ENCODE peak calls at places on chromosomes 13 and 19, in seven cellular contexts. O, V, T, R, Z, L and I are unnamed samples.

GRCh38 chr13:114008964-114009589 is 35.2 kb upstream of the C13orf46 start:
- DNase-seq in R (no peak), T (no peak), Z (no peak), L (no peak), O (no peak), V (no peak), I (no peak)

GRCh38 chr19:57559008-57559403 is 657 bp downstream of the ZNF550 start:
- DNase-seq in V (no peak), R (peak; percentile 23), O (peak; percentile 55), Z (no peak), L (peak; percentile 53), T (no peak), I (no peak)

GRCh38 chr19:40610396-40611064 is 9.4 kb downstream of the LTBP4 start:
- DNase-seq in V (no peak), Z (peak; percentile 62), R (peak; percentile 77), T (peak; percentile 86), L (no peak), O (peak; percentile 42), I (peak; percentile 57)

GRCh38 chr19:35013820-35014754 is 14.0 kb downstream of the GRAMD1A start:
- DNase-seq in V (no peak), R (no peak), O (no peak), T (no peak), L (no peak), Z (peak; percentile 63), I (peak; percentile 80)

GRCh38 chr13:99968521-99969367 is 2.8 kb downstream of the ZIC5 start:
- DNase-seq in V (no peak), R (peak; percentile 58), T (no peak), L (peak; percentile 29), O (peak; percentile 68), Z (no peak), I (no peak)

GRCh38 chr13:51920267-51920666 is 58.5 kb downstream of the CCDC70 start:
- DNase-seq in Z (no peak), V (no peak), T (no peak), L (no peak), O (no peak), R (no peak), I (no peak)

GRCh38 chr19:40754611-40755247 is 3.7 kb downstream of the SNRPA start:
- DNase-seq in R (peak; percentile 82), O (no peak), V (peak; percentile 19), T (no peak), Z (no peak), L (no peak), I (no peak)

GRCh38 chr19:41801682-41802317 is 5.4 kb downstream of the CEACAM3 start:
- DNase-seq in T (no peak), R (no peak), Z (no peak), L (no peak), O (no peak), V (no peak), I (no peak)

GRCh38 chr13:25165664-25166063 is 6.4 kb downstream of the AMER2 start:
- DNase-seq in T (no peak), O (no peak), L (no peak), Z (no peak), R (no peak), V (no peak), I (no peak)

GRCh38 chr13:37138169-37138568 is 32.7 kb upstream of the CSNK1A1L start:
- DNase-seq in R (no peak), V (no peak), L (no peak), O (peak; percentile 64), T (no peak), Z (no peak), I (no peak)

GRCh38 chr13:72097568-72097967 is 230.6 kb upstream of the DACH1 start:
- DNase-seq in V (no peak), R (no peak), T (no peak), Z (no peak), O (no peak), L (no peak), I (no peak)

GRCh38 chr13:36124236-36124822 is 6.9 kb downstream of the DCLK1 start:
- DNase-seq in V (peak; percentile 4), T (peak; percentile 56), Z (no peak), O (no peak), L (no peak), R (no peak), I (no peak)

GRCh38 chr13:84439108-84439507 is 556.8 kb upstream of the SLITRK1 start:
- DNase-seq in V (peak; percentile 58), R (no peak), L (no peak), Z (no peak), O (no peak), T (no peak), I (no peak)

DNA sequence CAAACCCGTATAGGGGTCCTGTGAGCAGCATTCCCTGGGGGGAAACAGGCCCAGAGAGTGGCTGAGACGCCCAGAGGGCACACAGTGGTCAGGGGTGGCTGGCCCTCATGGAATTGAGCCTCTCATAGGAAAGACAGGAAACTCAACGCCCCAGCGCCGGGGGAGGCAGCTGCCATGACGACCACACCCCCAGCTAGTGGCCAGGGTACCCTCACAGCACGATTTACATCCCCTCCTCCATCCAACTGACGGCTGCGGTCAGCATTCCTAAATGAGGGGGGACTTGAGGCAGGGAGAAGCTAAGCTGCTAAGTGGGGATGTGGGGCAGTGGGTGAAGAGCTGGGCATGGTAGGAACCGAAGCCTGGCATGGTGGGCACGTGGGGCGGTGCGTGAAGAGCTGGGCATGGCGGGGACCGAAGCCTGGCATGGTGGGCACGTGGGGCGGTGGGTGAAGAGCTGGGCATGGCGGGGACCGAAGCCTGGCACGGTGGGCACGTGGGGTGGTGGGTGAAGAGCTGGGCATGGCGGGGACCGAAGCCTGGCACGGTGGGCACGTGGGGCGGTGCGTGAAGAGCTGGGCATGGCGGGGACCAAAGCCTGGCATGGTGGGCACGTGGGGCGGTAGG is 10.0 kb downstream of the MED16 start:
- DNase-seq in Z (no peak), V (no peak), T (no peak), O (no peak), R (no peak), L (no peak), I (no peak)
- H3K36me3 ChIP-seq in Z (peaks cover 63% of the 10 kb centered on the region), V (peaks cover 70% of the 10 kb centered on the region), T (no peaks in the 10 kb centered on the region), O (no peaks in the 10 kb centered on the region), R (peaks cover 7% of the 10 kb centered on the region), L (peaks cover 8% of the 10 kb centered on the region), I (peaks cover 3% of the 10 kb centered on the region)

DNA sequence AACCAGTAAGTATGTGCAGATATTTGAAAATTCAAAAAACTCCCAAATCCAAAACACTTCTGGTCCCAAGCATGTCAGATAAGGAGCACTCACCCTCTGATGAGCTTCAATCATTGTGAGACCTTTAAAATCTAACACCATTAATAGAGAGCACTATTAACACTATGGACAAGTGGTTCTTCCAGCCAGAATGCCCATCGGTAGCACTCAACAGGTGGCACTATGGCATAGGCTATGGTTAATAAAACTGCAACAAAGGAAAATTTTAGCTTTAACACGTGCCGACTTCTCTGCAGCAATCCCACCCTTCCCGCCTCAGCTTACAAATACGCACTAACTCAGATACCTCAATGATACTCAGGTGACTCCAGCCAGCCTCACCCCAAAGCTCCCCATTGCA is 62.3 kb downstream of the COL4A2 start:
- DNase-seq in L (no peak), V (no peak), T (no peak), O (no peak), Z (no peak), R (no peak), I (no peak)
- H3K27ac ChIP-seq in L (no peak overlapping the region), V (no peak overlapping the region), T (no peak overlapping the region), O (no peak overlapping the region), Z (no peak overlapping the region), R (no peak overlapping the region), I (no peak overlapping the region)

GRCh38 chr13:77036294-77036693 is 9.3 kb upstream of the FBXL3 start:
- DNase-seq in V (no peak), O (no peak), R (no peak), L (no peak), Z (no peak), T (no peak), I (no peak)
- H3K36me3 ChIP-seq in V (no peaks in the 10 kb centered on the region), O (no peaks in the 10 kb centered on the region), R (no peaks in the 10 kb centered on the region), L (no peaks in the 10 kb centered on the region), Z (no peaks in the 10 kb centered on the region), T (no peaks in the 10 kb centered on the region), I (no peaks in the 10 kb centered on the region)

GRCh38 chr19:8489591-8490394 is 12.6 kb downstream of the PRAM1 start:
- DNase-seq in R (no peak), T (no peak), O (peak; percentile 58), L (no peak), Z (no peak), V (no peak), I (no peak)
- H3K27ac ChIP-seq in R (no peak overlapping the region), T (no peak overlapping the region), O (peak overlapping the region; percentile 88), L (no peak overlapping the region), Z (no peak overlapping the region), V (no peak overlapping the region), I (no peak overlapping the region)

GRCh38 chr13:94218537-94218936 is 260.9 kb downstream of the DCT start:
- DNase-seq in R (no peak), V (no peak), Z (no peak), O (peak; percentile 80), L (no peak), T (no peak), I (no peak)
- H3K36me3 ChIP-seq in R (no peaks in the 10 kb centered on the region), V (no peaks in the 10 kb centered on the region), Z (no peaks in the 10 kb centered on the region), O (no peaks in the 10 kb centered on the region), L (no peaks in the 10 kb centered on the region), T (no peaks in the 10 kb centered on the region), I (no peaks in the 10 kb centered on the region)

GRCh38 chr19:5022066-5022860 is 53.4 kb downstream of the KDM4B start:
- DNase-seq in O (no peak), V (no peak), R (no peak), T (no peak), L (no peak), Z (no peak), I (no peak)

GRCh38 chr19:5024282-5024681 is 55.4 kb downstream of the KDM4B start:
- DNase-seq in R (no peak), V (no peak), O (no peak), Z (no peak), T (no peak), L (no peak), I (no peak)

GRCh38 chr19:5020368-5020767 is 51.5 kb downstream of the KDM4B start:
- DNase-seq in L (no peak), O (no peak), Z (no peak), R (no peak), T (no peak), V (no peak), I (no peak)

GRCh38 chr19:5025027-5025426 is 56.1 kb downstream of the KDM4B start:
- DNase-seq in O (no peak), V (no peak), Z (no peak), R (no peak), T (no peak), L (no peak), I (no peak)

DNA sequence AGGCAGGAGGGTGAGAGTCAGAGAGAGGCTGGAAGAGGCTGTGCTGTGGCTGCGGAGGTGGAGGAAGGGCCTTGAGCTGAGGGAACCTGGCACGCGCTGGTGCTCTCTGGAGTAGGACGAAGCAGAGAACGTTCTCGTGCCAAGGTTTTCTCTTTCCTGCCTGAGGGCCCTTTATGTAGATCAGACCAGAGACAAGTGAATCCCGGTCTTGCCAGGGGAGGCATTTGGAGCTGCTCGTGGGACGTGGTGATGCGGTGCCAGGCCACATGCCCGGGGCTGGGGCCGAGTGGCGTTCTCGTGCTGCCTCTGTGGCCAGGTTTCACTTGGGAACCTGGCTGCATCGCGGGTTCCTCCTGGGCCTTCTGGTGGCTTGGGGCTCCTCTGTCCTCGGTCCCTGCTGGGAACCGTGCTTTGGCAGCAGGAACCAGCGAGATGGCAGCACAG is 54.2 kb downstream of the KDM4B start:
- DNase-seq in O (no peak), V (no peak), R (no peak), L (no peak), Z (no peak), T (no peak), I (no peak)
- H3K27ac ChIP-seq in O (no peak overlapping the region), V (no peak overlapping the region), R (no peak overlapping the region), L (no peak overlapping the region), Z (no peak overlapping the region), T (no peak overlapping the region), I (no peak overlapping the region)